ENCODE peak calls at places on chromosomes 4 and X, in eight cellular contexts. One of them, this sample, is unnamed.

GRCh38 chr4:166594326-166594946 is 639.9 kb downstream of the SPOCK3 start:
- DNase-seq in AG04450: no peak
- DNase-seq in HFFc6: peak
- DNase-seq in T47D: peak
- DNase-seq in non-pigmented ciliary epithelial cell: peak
- DNase-seq in keratinocyte: no peak
- DNase-seq in caudate nucleus: no peak
- DNase-seq in AG08396: peak
- DNase-seq in this sample: no peak

GRCh38 chr4:123587983-123588494 is 191.4 kb downstream of the SPRY1 start:
- DNase-seq in keratinocyte: no peak
- DNase-seq in HFFc6: peak
- DNase-seq in AG08396: peak
- DNase-seq in AG04450: peak
- DNase-seq in non-pigmented ciliary epithelial cell: peak
- DNase-seq in caudate nucleus: no peak
- DNase-seq in T47D: peak
- DNase-seq in this sample: peak

GRCh38 chrX:20609916-20610415 is 343.3 kb upstream of the RPS6KA3 start:
- DNase-seq in AG08396: no peak
- DNase-seq in caudate nucleus: no peak
- DNase-seq in keratinocyte: no peak
- DNase-seq in non-pigmented ciliary epithelial cell: no peak
- DNase-seq in T47D: no peak
- DNase-seq in HFFc6: no peak
- DNase-seq in AG04450: no peak
- DNase-seq in this sample: no peak

GRCh38 chr4:960140-960735 is 13.1 kb downstream of the DGKQ start:
- DNase-seq in T47D: no peak
- DNase-seq in AG04450: no peak
- DNase-seq in non-pigmented ciliary epithelial cell: no peak
- DNase-seq in caudate nucleus: no peak
- DNase-seq in HFFc6: no peak
- DNase-seq in AG08396: no peak
- DNase-seq in keratinocyte: no peak
- DNase-seq in this sample: no peak

GRCh38 chrX:149511081-149511480 is 6.0 kb upstream of the IDS start:
- DNase-seq in T47D: no peak
- DNase-seq in AG08396: no peak
- DNase-seq in non-pigmented ciliary epithelial cell: no peak
- DNase-seq in keratinocyte: no peak
- DNase-seq in AG04450: no peak
- DNase-seq in HFFc6: no peak
- DNase-seq in caudate nucleus: no peak
- DNase-seq in this sample: no peak

GRCh38 chrX:41981481-41982013 is 58.2 kb upstream of the CASK start:
- DNase-seq in non-pigmented ciliary epithelial cell: no peak
- DNase-seq in AG08396: no peak
- DNase-seq in T47D: no peak
- DNase-seq in HFFc6: no peak
- DNase-seq in keratinocyte: no peak
- DNase-seq in AG04450: no peak
- DNase-seq in caudate nucleus: no peak
- DNase-seq in this sample: no peak

GRCh38 chr4:47334597-47335185 is 128.8 kb downstream of the COMMD8 start:
- DNase-seq in caudate nucleus: no peak
- DNase-seq in T47D: no peak
- DNase-seq in non-pigmented ciliary epithelial cell: no peak
- DNase-seq in keratinocyte: no peak
- DNase-seq in AG08396: no peak
- DNase-seq in AG04450: peak
- DNase-seq in HFFc6: no peak
- DNase-seq in this sample: no peak

GRCh38 chr4:23323436-23323835 is 566.4 kb downstream of the PPARGC1A start:
- DNase-seq in AG04450: no peak
- DNase-seq in AG08396: no peak
- DNase-seq in keratinocyte: no peak
- DNase-seq in caudate nucleus: no peak
- DNase-seq in HFFc6: no peak
- DNase-seq in T47D: no peak
- DNase-seq in non-pigmented ciliary epithelial cell: no peak
- DNase-seq in this sample: no peak

GRCh38 chr4:66956852-66957251 is 588.5 kb downstream of the CENPC start:
- DNase-seq in non-pigmented ciliary epithelial cell: no peak
- DNase-seq in AG04450: no peak
- DNase-seq in HFFc6: no peak
- DNase-seq in keratinocyte: no peak
- DNase-seq in AG08396: no peak
- DNase-seq in caudate nucleus: no peak
- DNase-seq in T47D: no peak
- DNase-seq in this sample: no peak